ENCODE peak calls at places on chromosome 1, in ten cellular contexts. O, R, A, I, M, W, N, K, C and D are unnamed samples.

GRCh38 chr1:65512967-65513777 is 92.7 kb downstream of the LEPR start:
- DNase-seq in O (peak), I (no peak), W (no peak), K (no peak), R (no peak), M (no peak), N (no peak), A (no peak), C (no peak), D (no peak)

GRCh38 chr1:206606867-206607266 is 5.4 kb downstream of the EIF2D start:
- DNase-seq in W (no peak), O (peak), A (no peak), I (peak), M (no peak), K (no peak), N (peak), R (peak), C (peak), D (peak)

GRCh38 chr1:4006676-4007374 is 106.8 kb upstream of the C1orf174 start:
- DNase-seq in O (no peak), M (no peak), C (no peak), W (no peak), K (no peak), I (no peak), R (no peak), A (no peak), N (no peak), D (no peak)

GRCh38 chr1:116498789-116499628 is 71.8 kb downstream of the CD58 start:
- DNase-seq in C (no peak), K (peak), A (peak), I (peak), O (peak), R (peak), M (no peak), N (peak), W (no peak), D (peak)

GRCh38 chr1:167178831-167179230 is 41.9 kb upstream of the POU2F1 start:
- DNase-seq in M (no peak), A (no peak), I (no peak), K (no peak), N (no peak), W (no peak), O (no peak), C (no peak), R (peak), D (no peak)

GRCh38 chr1:203084588-203085527 is 954 bp downstream of the MYOG start:
- DNase-seq in A (peak), R (no peak), O (no peak), W (no peak), K (no peak), I (no peak), N (no peak), C (no peak), M (no peak), D (peak)

GRCh38 chr1:61056674-61057439 is 25.5 kb upstream of the NFIA start:
- DNase-seq in R (peak), M (no peak), A (no peak), N (peak), C (no peak), K (peak), O (peak), I (no peak), W (no peak), D (peak)

GRCh38 chr1:55552636-55553035 is 337.5 kb upstream of the USP24 start:
- DNase-seq in O (no peak), M (no peak), W (no peak), N (no peak), A (no peak), K (no peak), C (no peak), R (no peak), I (no peak), D (no peak)

GRCh38 chr1:17188889-17189631 is 15.9 kb upstream of the PADI1 start:
- DNase-seq in W (no peak), C (no peak), N (no peak), A (no peak), I (no peak), O (no peak), R (no peak), K (no peak), M (no peak), D (no peak)

GRCh38 chr1:76124196-76124595 is 49.6 kb downstream of the ST6GALNAC3 start:
- DNase-seq in M (no peak), W (no peak), C (no peak), O (no peak), N (no peak), K (no peak), I (no peak), A (no peak), R (peak), D (no peak)

GRCh38 chr1:75630004-75630403 is 19.1 kb upstream of the SLC44A5 start:
- DNase-seq in A (no peak), K (no peak), O (no peak), R (no peak), W (no peak), C (no peak), I (no peak), N (no peak), M (no peak), D (peak)

GRCh38 chr1:22531251-22531650 is 32.0 kb upstream of the EPHA8 start:
- DNase-seq in R (no peak), A (no peak), M (no peak), I (no peak), W (no peak), K (no peak), N (no peak), C (no peak), O (no peak), D (no peak)

GRCh38 chr1:13228343-13228781 is 2.4 kb upstream of the PRAMEF18 start:
- DNase-seq in C (no peak), K (no peak), O (no peak), I (no peak), M (no peak), A (no peak), N (no peak), W (peak), R (no peak), D (no peak)

GRCh38 chr1:111660204-111661150 is 40.9 kb downstream of the RAP1A start:
- DNase-seq in W (no peak), R (no peak), N (no peak), C (no peak), A (no peak), I (no peak), O (peak), K (no peak), M (no peak), D (no peak)

GRCh38 chr1:58266242-58266641 is 280.3 kb downstream of the OMA1 start:
- DNase-seq in C (no peak), O (no peak), N (no peak), A (no peak), K (peak), M (no peak), I (no peak), R (no peak), W (no peak), D (no peak)

GRCh38 chr1:26790551-26790953 is 2.8 kb downstream of the PIGV start:
- DNase-seq in O (no peak), W (no peak), M (no peak), A (peak), R (no peak), C (no peak), I (no peak), N (no peak), K (no peak), D (no peak)

GRCh38 chr1:66624412-66625060 is 90.6 kb downstream of the SGIP1 start:
- DNase-seq in O (peak), W (no peak), I (peak), R (peak), K (no peak), C (peak), N (no peak), M (peak), A (no peak), D (no peak)

GRCh38 chr1:206826409-206826808 is 39.0 kb upstream of the IL20 start:
- DNase-seq in I (peak), M (no peak), O (no peak), W (no peak), K (no peak), R (peak), A (no peak), N (no peak), C (no peak), D (no peak)

GRCh38 chr1:16162163-16162822 is 6.4 kb upstream of the EPHA2 start:
- DNase-seq in R (no peak), I (no peak), N (no peak), M (no peak), O (no peak), A (no peak), W (no peak), C (no peak), K (no peak), D (peak)

GRCh38 chr1:117048431-117049133 is 11.5 kb upstream of the TTF2 start:
- DNase-seq in O (no peak), M (no peak), W (no peak), I (no peak), A (no peak), N (no peak), K (no peak), C (no peak), R (no peak), D (no peak)

GRCh38 chr1:236137285-236137852 is 5.0 kb upstream of the GPR137B start:
- DNase-seq in I (no peak), R (no peak), C (no peak), M (no peak), N (no peak), A (no peak), K (no peak), O (no peak), W (no peak), D (no peak)
- TF ChIP-seq CTCF in I (no peak), R (no peak), C (no peak), M (no peak), N (peak), A (no peak), K (no peak), O (no peak), W (no peak), D (no peak)

DNA sequence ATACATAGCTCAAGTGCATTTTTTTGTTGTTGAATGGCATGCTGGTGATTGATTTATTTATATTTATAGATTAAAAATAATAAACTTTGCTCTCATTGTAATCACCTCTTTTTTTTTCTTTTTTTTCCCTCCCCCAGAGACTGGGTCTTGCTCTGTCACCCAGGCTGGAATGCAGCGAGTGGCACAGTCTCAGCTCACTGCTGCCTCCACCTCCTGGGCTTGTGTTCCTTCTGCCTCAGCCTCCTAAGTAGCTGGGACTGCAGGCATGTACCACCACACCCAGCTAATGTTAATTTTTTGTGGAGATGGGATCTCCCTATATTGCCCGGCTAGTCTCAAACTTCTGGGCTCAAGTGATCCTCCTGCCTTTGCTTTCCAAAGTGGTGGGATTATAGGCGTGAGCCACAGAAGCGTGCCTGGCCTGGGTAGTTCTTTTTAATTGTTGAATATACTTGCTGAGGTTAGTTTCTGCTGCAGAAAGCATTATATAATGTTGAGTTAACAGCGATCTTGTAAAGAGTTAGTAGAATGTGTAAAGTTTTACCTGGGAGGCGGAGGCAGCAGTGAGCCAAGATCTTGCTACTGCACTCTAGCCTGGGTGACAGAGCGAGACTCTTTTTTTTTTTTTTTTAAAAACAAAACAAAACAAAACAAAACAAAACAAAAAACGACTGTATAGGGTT is 82.6 kb downstream of the CAMTA1 start:
- DNase-seq in R (no peak), N (no peak), K (no peak), I (no peak), M (no peak), O (no peak), A (no peak), W (no peak), C (no peak), D (peak)
- TF ChIP-seq CTCF in R (no peak), N (no peak), K (no peak), I (no peak), M (no peak), O (no peak), A (no peak), W (no peak), C (no peak), D (no peak)

GRCh38 chr1:151501474-151501873 is 9.7 kb upstream of the CGN start:
- DNase-seq in I (no peak), C (no peak), R (no peak), O (no peak), A (no peak), N (no peak), K (no peak), W (no peak), M (no peak), D (no peak)
- TF ChIP-seq CTCF in I (peak), C (peak), R (peak), O (peak), A (no peak), N (peak), K (peak), W (no peak), M (peak), D (peak)

DNA sequence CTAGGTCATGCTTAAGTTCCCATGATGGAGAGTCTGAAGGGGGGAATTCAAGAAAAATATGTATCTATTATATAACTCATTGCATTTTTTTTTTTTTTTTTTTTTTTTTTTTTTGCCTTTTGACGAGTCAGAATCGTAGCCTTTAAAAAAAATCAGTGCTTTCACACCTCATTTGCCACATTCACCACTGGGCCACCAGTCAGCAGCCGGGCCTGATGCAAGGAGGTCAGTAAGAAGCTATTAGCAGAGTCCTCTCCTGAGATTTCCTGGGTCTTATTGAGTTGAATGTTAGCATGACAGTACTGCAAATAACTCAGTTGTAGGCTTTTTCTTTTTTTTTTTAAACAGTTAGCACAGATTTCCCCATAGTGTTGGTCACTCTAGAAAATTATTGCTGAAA is 139.8 kb downstream of the SPATA17 start:
- DNase-seq in N (no peak), O (no peak), I (no peak), W (no peak), R (no peak), C (no peak), A (no peak), K (peak), M (no peak), D (peak)
- TF ChIP-seq CTCF in N (no peak), O (no peak), I (no peak), W (no peak), R (no peak), C (no peak), A (no peak), K (no peak), M (no peak), D (no peak)